ENCODE peak calls at places on chromosome 1, in ten cellular contexts. One of them, this sample, is unnamed.

GRCh38 chr1:205633421-205633976 is 1.7 kb upstream of the ELK4 start:
- DNase-seq in transverse colon: no peak
- DNase-seq in dorsolateral prefrontal cortex: no peak
- DNase-seq in A673: no peak
- DNase-seq in fibroblast of lung: peak
- DNase-seq in lower lobe of right lung: no peak
- DNase-seq in WERI-Rb-1: no peak
- DNase-seq in left ventricle myocardium inferior: no peak
- DNase-seq in adrenal gland: no peak
- DNase-seq in GM23338: no peak
- DNase-seq in this sample: no peak

GRCh38 chr1:59499273-59499955 is 202.5 kb downstream of the FGGY start:
- DNase-seq in transverse colon: no peak
- DNase-seq in dorsolateral prefrontal cortex: no peak
- DNase-seq in A673: no peak
- DNase-seq in fibroblast of lung: no peak
- DNase-seq in lower lobe of right lung: no peak
- DNase-seq in WERI-Rb-1: no peak
- DNase-seq in left ventricle myocardium inferior: no peak
- DNase-seq in adrenal gland: no peak
- DNase-seq in GM23338: no peak
- DNase-seq in this sample: peak

GRCh38 chr1:182995894-182996293 is 27.3 kb upstream of the LAMC1 start:
- DNase-seq in transverse colon: no peak
- DNase-seq in dorsolateral prefrontal cortex: no peak
- DNase-seq in A673: no peak
- DNase-seq in fibroblast of lung: no peak
- DNase-seq in lower lobe of right lung: no peak
- DNase-seq in WERI-Rb-1: no peak
- DNase-seq in left ventricle myocardium inferior: no peak
- DNase-seq in adrenal gland: no peak
- DNase-seq in GM23338: peak
- DNase-seq in this sample: no peak

GRCh38 chr1:247115141-247115510 is 11.0 kb upstream of the ZNF669 start:
- DNase-seq in transverse colon: no peak
- DNase-seq in dorsolateral prefrontal cortex: no peak
- DNase-seq in A673: no peak
- DNase-seq in fibroblast of lung: no peak
- DNase-seq in lower lobe of right lung: no peak
- DNase-seq in WERI-Rb-1: no peak
- DNase-seq in left ventricle myocardium inferior: no peak
- DNase-seq in adrenal gland: no peak
- DNase-seq in GM23338: no peak
- DNase-seq in this sample: no peak

GRCh38 chr1:44367932-44368331 is 12.9 kb upstream of the ERI3 start:
- DNase-seq in transverse colon: no peak
- DNase-seq in dorsolateral prefrontal cortex: no peak
- DNase-seq in A673: no peak
- DNase-seq in fibroblast of lung: no peak
- DNase-seq in lower lobe of right lung: no peak
- DNase-seq in WERI-Rb-1: no peak
- DNase-seq in left ventricle myocardium inferior: no peak
- DNase-seq in adrenal gland: no peak
- DNase-seq in GM23338: no peak
- DNase-seq in this sample: no peak

GRCh38 chr1:33872275-33872674 is 8.4 kb downstream of the HMGB4 start:
- DNase-seq in transverse colon: no peak
- DNase-seq in dorsolateral prefrontal cortex: no peak
- DNase-seq in A673: no peak
- DNase-seq in fibroblast of lung: no peak
- DNase-seq in lower lobe of right lung: no peak
- DNase-seq in WERI-Rb-1: no peak
- DNase-seq in left ventricle myocardium inferior: no peak
- DNase-seq in adrenal gland: no peak
- DNase-seq in GM23338: no peak
- DNase-seq in this sample: no peak

GRCh38 chr1:58763214-58763613 is 20.6 kb downstream of the JUN start:
- DNase-seq in transverse colon: no peak
- DNase-seq in dorsolateral prefrontal cortex: no peak
- DNase-seq in A673: no peak
- DNase-seq in fibroblast of lung: peak
- DNase-seq in lower lobe of right lung: no peak
- DNase-seq in WERI-Rb-1: no peak
- DNase-seq in left ventricle myocardium inferior: no peak
- DNase-seq in adrenal gland: no peak
- DNase-seq in GM23338: no peak
- DNase-seq in this sample: peak

GRCh38 chr1:36857761-36858160 is 176.6 kb downstream of the GRIK3 start:
- DNase-seq in transverse colon: no peak
- DNase-seq in dorsolateral prefrontal cortex: no peak
- DNase-seq in A673: peak
- DNase-seq in fibroblast of lung: no peak
- DNase-seq in lower lobe of right lung: no peak
- DNase-seq in WERI-Rb-1: no peak
- DNase-seq in left ventricle myocardium inferior: no peak
- DNase-seq in adrenal gland: no peak
- DNase-seq in GM23338: no peak
- DNase-seq in this sample: no peak

DNA sequence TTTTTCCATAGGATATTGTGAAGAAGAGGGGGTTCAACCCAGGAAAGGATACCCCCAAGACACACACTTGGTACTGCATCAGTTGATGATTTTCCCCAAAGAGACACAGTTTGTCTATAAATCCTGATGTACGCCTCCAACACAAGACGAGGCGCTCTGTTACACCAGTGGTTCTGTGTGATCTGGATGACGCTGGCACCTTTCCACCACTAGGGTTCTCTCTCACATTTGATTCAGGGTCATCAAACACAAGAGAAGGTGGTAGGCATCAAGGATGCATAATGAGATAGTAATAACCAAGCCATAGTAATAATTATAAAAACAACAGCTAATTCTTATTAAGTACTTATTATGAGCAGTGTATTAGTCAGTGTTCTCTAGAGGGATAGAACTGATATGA is 508.8 kb upstream of the ZP4 start:
- DNase-seq in transverse colon: no peak
- DNase-seq in dorsolateral prefrontal cortex: no peak
- DNase-seq in A673: no peak
- DNase-seq in fibroblast of lung: no peak
- DNase-seq in lower lobe of right lung: no peak
- DNase-seq in WERI-Rb-1: peak
- DNase-seq in left ventricle myocardium inferior: no peak
- DNase-seq in adrenal gland: no peak
- DNase-seq in GM23338: peak
- DNase-seq in this sample: no peak
- TF ChIP-seq CTCF in transverse colon: no peak
- TF ChIP-seq CTCF in dorsolateral prefrontal cortex: no peak
- TF ChIP-seq CTCF in A673: no peak
- TF ChIP-seq CTCF in fibroblast of lung: no peak
- TF ChIP-seq CTCF in lower lobe of right lung: no peak
- TF ChIP-seq CTCF in WERI-Rb-1: peak
- TF ChIP-seq CTCF in left ventricle myocardium inferior: no peak
- TF ChIP-seq CTCF in adrenal gland: no peak
- TF ChIP-seq CTCF in GM23338: peak
- TF ChIP-seq CTCF in this sample: no peak

GRCh38 chr1:226698659-226699058 is 40.4 kb downstream of the ITPKB start:
- DNase-seq in transverse colon: no peak
- DNase-seq in dorsolateral prefrontal cortex: no peak
- DNase-seq in A673: no peak
- DNase-seq in fibroblast of lung: no peak
- DNase-seq in lower lobe of right lung: no peak
- DNase-seq in WERI-Rb-1: no peak
- DNase-seq in left ventricle myocardium inferior: no peak
- DNase-seq in adrenal gland: no peak
- DNase-seq in GM23338: no peak
- DNase-seq in this sample: no peak

GRCh38 chr1:226697608-226698544 is 41.2 kb downstream of the ITPKB start:
- DNase-seq in transverse colon: no peak
- DNase-seq in dorsolateral prefrontal cortex: no peak
- DNase-seq in A673: no peak
- DNase-seq in fibroblast of lung: no peak
- DNase-seq in lower lobe of right lung: no peak
- DNase-seq in WERI-Rb-1: no peak
- DNase-seq in left ventricle myocardium inferior: no peak
- DNase-seq in adrenal gland: no peak
- DNase-seq in GM23338: no peak
- DNase-seq in this sample: no peak

GRCh38 chr1:226700861-226701260 is 38.2 kb downstream of the ITPKB start:
- DNase-seq in transverse colon: no peak
- DNase-seq in dorsolateral prefrontal cortex: no peak
- DNase-seq in A673: no peak
- DNase-seq in fibroblast of lung: no peak
- DNase-seq in lower lobe of right lung: no peak
- DNase-seq in WERI-Rb-1: no peak
- DNase-seq in left ventricle myocardium inferior: no peak
- DNase-seq in adrenal gland: no peak
- DNase-seq in GM23338: no peak
- DNase-seq in this sample: no peak

GRCh38 chr1:226697151-226697575 is 41.9 kb downstream of the ITPKB start:
- DNase-seq in transverse colon: no peak
- DNase-seq in dorsolateral prefrontal cortex: no peak
- DNase-seq in A673: no peak
- DNase-seq in fibroblast of lung: peak
- DNase-seq in lower lobe of right lung: no peak
- DNase-seq in WERI-Rb-1: no peak
- DNase-seq in left ventricle myocardium inferior: no peak
- DNase-seq in adrenal gland: no peak
- DNase-seq in GM23338: no peak
- DNase-seq in this sample: peak

GRCh38 chr1:226699166-226699565 is 39.9 kb downstream of the ITPKB start:
- DNase-seq in transverse colon: no peak
- DNase-seq in dorsolateral prefrontal cortex: no peak
- DNase-seq in A673: no peak
- DNase-seq in fibroblast of lung: no peak
- DNase-seq in lower lobe of right lung: no peak
- DNase-seq in WERI-Rb-1: no peak
- DNase-seq in left ventricle myocardium inferior: no peak
- DNase-seq in adrenal gland: no peak
- DNase-seq in GM23338: no peak
- DNase-seq in this sample: no peak
- H3K4me3 ChIP-seq in transverse colon: no peak
- H3K4me3 ChIP-seq in dorsolateral prefrontal cortex: no peak
- H3K4me3 ChIP-seq in A673: no peak
- H3K4me3 ChIP-seq in fibroblast of lung: no peak
- H3K4me3 ChIP-seq in lower lobe of right lung: no peak
- H3K4me3 ChIP-seq in WERI-Rb-1: no peak
- H3K4me3 ChIP-seq in left ventricle myocardium inferior: no peak
- H3K4me3 ChIP-seq in adrenal gland: no peak
- H3K4me3 ChIP-seq in GM23338: no peak
- H3K4me3 ChIP-seq in this sample: no peak

GRCh38 chr1:154989195-154989860 is 4.1 kb upstream of the LENEP start:
- DNase-seq in transverse colon: no peak
- DNase-seq in dorsolateral prefrontal cortex: no peak
- DNase-seq in A673: no peak
- DNase-seq in fibroblast of lung: no peak
- DNase-seq in lower lobe of right lung: no peak
- DNase-seq in WERI-Rb-1: peak
- DNase-seq in left ventricle myocardium inferior: no peak
- DNase-seq in adrenal gland: no peak
- DNase-seq in GM23338: no peak
- DNase-seq in this sample: no peak

GRCh38 chr1:154987326-154987725 is 4.2 kb downstream of the FLAD1 start:
- DNase-seq in transverse colon: no peak
- DNase-seq in dorsolateral prefrontal cortex: no peak
- DNase-seq in A673: no peak
- DNase-seq in fibroblast of lung: peak
- DNase-seq in lower lobe of right lung: peak
- DNase-seq in WERI-Rb-1: no peak
- DNase-seq in left ventricle myocardium inferior: no peak
- DNase-seq in adrenal gland: no peak
- DNase-seq in GM23338: no peak
- DNase-seq in this sample: no peak

GRCh38 chr1:154983776-154984466 is 777 bp downstream of the FLAD1 start:
- DNase-seq in transverse colon: no peak
- DNase-seq in dorsolateral prefrontal cortex: no peak
- DNase-seq in A673: no peak
- DNase-seq in fibroblast of lung: no peak
- DNase-seq in lower lobe of right lung: peak
- DNase-seq in WERI-Rb-1: peak
- DNase-seq in left ventricle myocardium inferior: no peak
- DNase-seq in adrenal gland: no peak
- DNase-seq in GM23338: no peak
- DNase-seq in this sample: no peak

GRCh38 chr1:154990276-154990675 is 3.1 kb upstream of the LENEP start:
- DNase-seq in transverse colon: no peak
- DNase-seq in dorsolateral prefrontal cortex: no peak
- DNase-seq in A673: no peak
- DNase-seq in fibroblast of lung: no peak
- DNase-seq in lower lobe of right lung: peak
- DNase-seq in WERI-Rb-1: no peak
- DNase-seq in left ventricle myocardium inferior: no peak
- DNase-seq in adrenal gland: no peak
- DNase-seq in GM23338: no peak
- DNase-seq in this sample: no peak

DNA sequence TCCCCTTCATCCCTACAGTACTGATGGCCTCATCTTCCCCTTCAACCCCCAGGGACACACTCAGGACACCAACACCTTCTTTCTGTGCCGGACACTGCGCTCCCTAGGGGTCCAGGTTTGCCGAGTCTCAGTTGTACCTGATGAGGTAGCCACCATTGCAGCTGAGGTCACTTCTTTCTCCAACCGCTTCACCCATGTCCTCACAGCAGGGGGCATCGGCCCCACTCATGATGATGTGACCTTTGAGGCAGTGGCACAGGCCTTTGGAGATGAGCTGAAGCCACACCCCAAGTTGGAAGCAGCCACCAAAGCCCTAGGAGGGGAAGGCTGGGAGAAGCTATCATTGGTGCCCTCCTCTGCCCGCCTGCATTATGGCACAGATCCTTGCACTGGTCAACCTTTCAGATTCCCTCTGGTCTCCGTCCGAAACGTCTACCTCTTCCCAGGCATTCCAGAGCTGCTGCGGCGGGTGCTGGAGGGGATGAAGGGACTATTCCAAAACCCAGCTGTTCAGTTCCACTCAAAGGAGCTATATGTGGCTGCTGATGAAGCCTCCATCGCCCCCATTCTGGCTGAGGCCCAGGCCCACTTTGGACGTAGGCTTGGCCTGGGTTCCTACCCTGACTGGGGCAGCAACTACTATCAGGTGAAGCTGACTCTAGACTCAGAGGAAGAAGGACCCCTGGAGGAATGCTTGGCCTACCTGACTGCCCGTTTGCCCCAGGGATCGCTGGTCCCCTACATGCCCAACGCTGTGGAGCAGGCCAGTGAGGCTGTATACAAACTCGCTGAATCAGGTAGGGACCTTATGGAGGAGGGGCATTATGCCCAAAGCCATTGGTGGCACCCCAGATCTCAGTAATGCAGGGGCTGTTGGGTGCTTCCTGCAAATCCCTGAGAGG is 5.1 kb upstream of the LENEP start:
- DNase-seq in transverse colon: no peak
- DNase-seq in dorsolateral prefrontal cortex: no peak
- DNase-seq in A673: no peak
- DNase-seq in fibroblast of lung: no peak
- DNase-seq in lower lobe of right lung: peak
- DNase-seq in WERI-Rb-1: peak
- DNase-seq in left ventricle myocardium inferior: no peak
- DNase-seq in adrenal gland: no peak
- DNase-seq in GM23338: no peak
- DNase-seq in this sample: no peak
- TF ChIP-seq CTCF in transverse colon: no peak
- TF ChIP-seq CTCF in dorsolateral prefrontal cortex: no peak
- TF ChIP-seq CTCF in A673: no peak
- TF ChIP-seq CTCF in fibroblast of lung: peak
- TF ChIP-seq CTCF in lower lobe of right lung: no peak
- TF ChIP-seq CTCF in WERI-Rb-1: peak
- TF ChIP-seq CTCF in left ventricle myocardium inferior: no peak
- TF ChIP-seq CTCF in adrenal gland: no peak
- TF ChIP-seq CTCF in GM23338: no peak
- TF ChIP-seq CTCF in this sample: no peak

DNA sequence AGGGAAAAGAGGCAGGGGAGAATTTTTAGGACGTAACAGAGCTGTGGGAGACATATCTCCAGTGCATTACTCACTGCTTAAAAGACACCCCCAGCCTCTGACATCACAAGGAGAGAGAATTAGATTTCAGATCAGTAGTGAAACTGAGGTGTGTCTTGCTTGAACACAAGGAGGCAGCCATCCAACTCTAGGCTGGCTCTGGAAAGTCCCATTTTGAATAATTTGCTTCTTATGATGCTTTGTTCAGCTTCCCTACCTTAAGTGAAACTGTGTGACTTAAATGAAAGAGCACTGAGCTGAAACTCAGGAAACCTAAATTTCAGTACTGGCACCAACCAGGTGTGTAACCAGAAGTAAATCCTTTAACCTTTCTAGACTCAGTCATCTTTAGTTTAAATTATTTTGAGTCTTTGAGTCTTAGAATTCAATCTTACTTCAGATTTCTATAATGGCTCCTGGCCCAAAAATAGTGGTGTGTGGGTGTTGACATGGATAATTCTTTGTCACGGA is 251.6 kb upstream of the SGIP1 start:
- DNase-seq in transverse colon: peak
- DNase-seq in dorsolateral prefrontal cortex: no peak
- DNase-seq in A673: peak
- DNase-seq in fibroblast of lung: peak
- DNase-seq in lower lobe of right lung: no peak
- DNase-seq in WERI-Rb-1: no peak
- DNase-seq in left ventricle myocardium inferior: no peak
- DNase-seq in adrenal gland: no peak
- DNase-seq in GM23338: no peak
- DNase-seq in this sample: peak
- H3K4me3 ChIP-seq in transverse colon: no peak
- H3K4me3 ChIP-seq in dorsolateral prefrontal cortex: no peak
- H3K4me3 ChIP-seq in A673: no peak
- H3K4me3 ChIP-seq in fibroblast of lung: no peak
- H3K4me3 ChIP-seq in lower lobe of right lung: no peak
- H3K4me3 ChIP-seq in WERI-Rb-1: no peak
- H3K4me3 ChIP-seq in left ventricle myocardium inferior: no peak
- H3K4me3 ChIP-seq in adrenal gland: no peak
- H3K4me3 ChIP-seq in GM23338: no peak
- H3K4me3 ChIP-seq in this sample: no peak